ENCODE peak calls at places on chromosomes 2 and 18, in six cellular contexts. F, G, Q, W, P and R are unnamed samples. For H3K9me3, the result is how much of the 10 kb centered on the place peaks cover.

GRCh38 chr2:164933751-164934189 is 21.6 kb downstream of the SLC38A11 start:
- DNase-seq in W (no peak), G (no peak), Q (no peak), P (no peak), F (no peak), R (no peak)

GRCh38 chr2:52416340-52416739 is 1351.3 kb upstream of the CHAC2 start:
- DNase-seq in P (no peak), F (no peak), Q (no peak), G (no peak), W (peak), R (no peak)

GRCh38 chr2:197866449-197866848 is 62.1 kb downstream of the PLCL1 start:
- DNase-seq in G (no peak), F (no peak), W (no peak), Q (no peak), P (no peak), R (no peak)

GRCh38 chr18:63161728-63162195 is 157.8 kb downstream of the BCL2 start:
- DNase-seq in P (peak), F (peak), G (peak), W (peak), Q (peak), R (peak)

GRCh38 chr2:40113272-40113671 is 334.2 kb upstream of the THUMPD2 start:
- DNase-seq in P (no peak), Q (no peak), W (peak), G (no peak), F (no peak), R (no peak)

GRCh38 chr2:129444417-129445150 is 534.9 kb upstream of the RAB6C start:
- DNase-seq in Q (no peak), P (no peak), G (no peak), W (no peak), F (no peak), R (no peak)

GRCh38 chr2:97774425-97774824 is 61.0 kb downstream of the ZAP70 start:
- DNase-seq in W (no peak), F (no peak), P (no peak), G (no peak), Q (no peak), R (no peak)

GRCh38 chr2:151183072-151183580 is 78.5 kb downstream of the RBM43 start:
- DNase-seq in F (no peak), G (no peak), Q (no peak), W (no peak), P (no peak), R (no peak)

GRCh38 chr2:70069049-70069448 is 18.2 kb upstream of the PCBP1 start:
- DNase-seq in W (no peak), Q (peak), F (peak), G (no peak), P (no peak), R (peak)

GRCh38 chr2:73069855-73070650 is 1.5 kb downstream of the SFXN5 start:
- DNase-seq in F (no peak), W (peak), Q (no peak), P (no peak), G (no peak), R (no peak)

GRCh38 chr2:99066602-99067001 is 74.9 kb upstream of the C2orf15 start:
- DNase-seq in P (no peak), Q (no peak), W (no peak), F (no peak), G (no peak), R (no peak)

GRCh38 chr2:239311132-239312040 is 89.4 kb downstream of the HDAC4 start:
- DNase-seq in Q (no peak), F (no peak), P (no peak), G (peak), W (no peak), R (no peak)

GRCh38 chr2:6186332-6187100 is 494.3 kb downstream of the SOX11 start:
- DNase-seq in W (peak), Q (no peak), G (no peak), P (peak), F (no peak), R (no peak)

GRCh38 chr2:29879456-29879855 is 41.9 kb downstream of the ALK start:
- DNase-seq in Q (no peak), P (no peak), W (no peak), G (no peak), F (no peak), R (no peak)

GRCh38 chr2:101596346-101596745 is 101.2 kb upstream of the MAP4K4 start:
- DNase-seq in Q (no peak), G (no peak), F (no peak), P (no peak), W (no peak), R (no peak)

GRCh38 chr18:48693625-48694262 is 154.9 kb downstream of the CTIF start:
- DNase-seq in Q (no peak), W (peak), G (no peak), P (no peak), F (no peak), R (no peak)

GRCh38 chr18:9608728-9609127 is 5.6 kb downstream of the PPP4R1 start:
- DNase-seq in G (no peak), P (no peak), W (no peak), Q (no peak), F (no peak), R (no peak)

GRCh38 chr2:42095923-42096408 is 48.1 kb downstream of the PKDCC start:
- DNase-seq in F (peak), Q (peak), G (peak), W (peak), P (peak), R (peak)

GRCh38 chr2:17573806-17574175 is 33.3 kb downstream of the VSNL1 start:
- DNase-seq in G (no peak), Q (no peak), F (no peak), P (no peak), W (no peak), R (no peak)

GRCh38 chr2:124325667-124326425 is 300.8 kb downstream of the CNTNAP5 start:
- DNase-seq in Q (no peak), F (no peak), P (no peak), W (no peak), G (no peak), R (no peak)

GRCh38 chr18:49207373-49207772 is 253.1 kb downstream of the DYM start:
- DNase-seq in Q (no peak), W (peak), G (no peak), P (no peak), F (no peak), R (no peak)

DNA sequence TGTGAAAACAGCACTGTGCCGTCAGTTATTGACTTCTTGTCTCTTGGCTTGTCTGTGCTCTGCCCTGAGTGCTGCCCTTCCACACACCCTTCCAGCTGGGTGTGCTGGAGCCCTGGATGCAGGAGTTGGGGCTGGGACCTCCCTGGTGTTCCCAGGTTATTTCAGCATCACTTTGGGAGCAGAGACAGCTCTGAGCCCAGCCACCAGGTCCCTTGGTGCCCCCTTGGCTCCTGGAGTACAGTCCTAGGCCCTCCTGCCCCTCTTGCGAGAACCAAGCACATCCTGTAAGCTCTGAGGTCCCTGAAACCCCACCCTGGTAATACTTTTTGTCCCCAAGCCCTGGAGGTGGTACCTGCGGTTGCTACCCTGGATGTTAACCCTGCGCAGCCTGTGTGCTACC is 24.3 kb downstream of the BOK start:
- DNase-seq in Q (no peak), F (no peak), P (no peak), G (peak), W (no peak), R (no peak)
- H3K9me3 ChIP-seq in Q (under half), F (under half), P (under half), G (under half), W (under half), R (under half)

DNA sequence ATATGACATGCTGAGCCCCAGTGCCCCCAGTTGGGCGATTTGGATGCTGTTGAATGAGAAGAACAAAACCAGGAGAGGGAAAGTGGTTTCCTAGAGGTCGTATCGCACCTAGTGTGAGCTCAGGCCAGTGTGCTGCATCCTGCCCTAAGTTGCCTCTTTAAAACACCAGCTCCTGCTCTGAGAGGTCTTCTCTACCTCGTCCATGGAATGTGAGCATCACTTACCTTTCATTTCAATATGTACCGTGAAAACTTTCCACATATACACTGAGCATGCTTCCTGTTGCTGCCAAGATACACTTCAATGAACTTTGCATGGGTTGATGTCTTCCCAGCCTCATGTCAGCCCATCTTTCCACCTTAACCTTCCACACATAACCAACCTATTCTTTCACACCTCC is 55.6 kb downstream of the MYT1L start:
- DNase-seq in G (no peak), Q (no peak), W (no peak), P (no peak), F (no peak), R (no peak)
- H3K9me3 ChIP-seq in G (under half), Q (under half), W (under half), P (under half), F (under half), R (under half)

DNA sequence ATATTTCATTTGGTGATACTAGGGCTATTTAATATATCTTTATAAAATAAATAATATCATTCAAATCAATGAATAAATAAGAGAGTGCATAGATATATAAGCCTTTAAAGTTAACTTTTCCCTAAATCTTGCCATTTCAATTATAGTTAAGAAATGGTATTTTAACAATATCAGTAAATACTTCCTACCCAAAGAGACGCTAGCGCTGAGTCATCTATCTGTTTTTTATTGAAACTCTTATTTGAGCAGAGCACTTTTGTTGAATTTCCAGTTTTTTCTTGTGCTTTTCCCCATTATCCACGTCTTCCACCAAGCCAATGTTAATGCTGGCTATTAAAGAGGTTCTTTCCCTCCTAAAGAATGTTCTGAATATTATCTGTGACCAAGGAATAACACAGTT is 639.3 kb downstream of the DSC3 start:
- DNase-seq in W (no peak), F (no peak), G (no peak), Q (no peak), P (no peak), R (no peak)
- H3K9me3 ChIP-seq in W (under half), F (under half), G (under half), Q (under half), P (under half), R (under half)

GRCh38 chr2:77831068-77831467 is 308.9 kb upstream of the LRRTM4 start:
- DNase-seq in Q (no peak), W (no peak), G (no peak), F (no peak), P (no peak), R (no peak)

GRCh38 chr2:77834360-77835002 is 312.3 kb upstream of the LRRTM4 start:
- DNase-seq in F (no peak), P (no peak), Q (no peak), G (no peak), W (no peak), R (no peak)

GRCh38 chr2:77831878-77832277 is 309.7 kb upstream of the LRRTM4 start:
- DNase-seq in G (no peak), W (no peak), Q (no peak), P (no peak), F (no peak), R (no peak)

DNA sequence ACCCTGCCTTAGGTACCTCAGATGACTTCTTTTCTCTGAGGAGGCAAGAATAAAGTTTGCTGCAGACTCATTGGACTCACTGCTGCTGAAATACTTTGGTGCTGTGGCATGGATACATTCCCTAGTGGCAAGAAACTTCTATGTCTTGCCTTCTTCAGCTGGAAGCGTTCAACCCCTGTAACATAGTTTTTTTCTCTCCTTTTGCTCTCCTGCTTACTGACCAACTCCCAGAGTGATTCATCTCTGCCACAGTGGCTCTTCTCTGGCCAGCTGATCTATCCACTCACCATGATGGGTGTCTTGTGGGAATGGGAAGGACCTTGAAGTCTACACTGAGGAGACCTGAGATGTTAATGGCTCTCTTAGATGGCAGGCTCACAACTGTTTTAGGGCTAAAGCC is 309.3 kb upstream of the LRRTM4 start:
- DNase-seq in G (no peak), W (no peak), F (no peak), P (no peak), Q (no peak), R (no peak)
- H3K9me3 ChIP-seq in G (under half), W (under half), F (under half), P (under half), Q (under half), R (under half)

DNA sequence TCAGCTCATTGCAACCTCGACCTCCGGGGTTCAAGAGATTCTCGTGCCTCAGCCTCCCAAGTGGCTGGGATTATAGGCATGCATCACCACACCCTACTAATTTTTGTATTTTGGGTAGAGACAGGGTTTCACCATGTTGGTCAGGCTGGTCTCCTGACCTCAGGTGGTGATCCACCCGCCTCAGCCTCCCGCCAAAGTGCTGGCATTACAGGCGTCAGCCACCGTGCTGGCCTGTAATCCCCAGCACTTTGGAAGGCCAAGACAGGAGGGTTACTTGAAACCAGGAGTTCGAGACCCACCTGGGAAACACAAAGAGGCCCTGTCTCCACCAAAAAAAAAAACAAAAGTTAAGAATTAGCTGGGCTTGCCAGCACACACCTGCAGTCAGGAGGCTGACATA is 18.5 kb downstream of the USP34 start:
- DNase-seq in W (no peak), P (no peak), F (no peak), G (no peak), Q (no peak), R (no peak)
- H3K9me3 ChIP-seq in W (under half), P (under half), F (under half), G (under half), Q (under half), R (under half)

DNA sequence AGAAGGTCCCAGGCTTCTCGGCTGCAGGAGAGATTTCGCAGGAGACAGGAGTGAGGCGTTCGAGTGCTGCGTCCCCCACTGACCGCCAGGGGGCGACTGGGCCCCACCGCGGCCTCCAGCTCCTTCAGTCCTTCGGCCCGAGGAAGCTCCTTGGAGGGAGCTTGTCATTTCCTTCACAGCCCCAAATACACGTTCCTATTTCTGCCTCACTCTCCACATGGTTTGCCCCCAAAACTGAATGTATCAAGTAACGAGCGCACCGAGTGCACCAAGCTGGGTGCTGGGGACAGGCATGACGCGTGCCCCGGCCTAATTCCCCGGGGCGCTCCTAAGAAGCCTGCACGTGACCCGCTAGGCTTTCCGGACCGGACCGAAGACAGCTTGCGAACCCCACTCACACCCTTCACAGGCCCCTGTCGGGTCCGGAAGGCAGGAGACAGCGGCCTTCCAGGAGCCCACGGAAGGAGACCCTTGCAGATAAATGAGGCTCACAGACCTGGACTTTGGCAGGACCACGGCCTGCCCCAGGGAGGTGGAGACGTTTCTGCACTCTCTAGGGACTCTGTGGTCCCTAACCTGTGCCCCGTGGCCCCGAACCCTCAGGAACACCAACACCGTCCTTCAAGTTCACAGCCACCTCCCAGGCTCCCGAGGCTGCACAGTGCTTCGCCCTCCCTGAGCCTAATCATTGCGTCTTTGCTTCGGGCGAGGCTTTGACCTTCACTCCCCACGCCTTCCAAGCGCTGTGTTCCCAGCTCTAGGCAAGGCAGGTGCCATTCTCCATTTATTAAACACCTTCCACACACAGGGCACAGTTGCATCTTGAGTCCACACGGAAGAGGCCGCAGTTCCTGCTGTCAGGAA is 13.0 kb upstream of the FAHD2A start:
- DNase-seq in F (no peak), P (peak), W (peak), Q (no peak), G (no peak), R (peak)
- H3K9me3 ChIP-seq in F (under half), P (under half), W (under half), Q (under half), G (under half), R (under half)

DNA sequence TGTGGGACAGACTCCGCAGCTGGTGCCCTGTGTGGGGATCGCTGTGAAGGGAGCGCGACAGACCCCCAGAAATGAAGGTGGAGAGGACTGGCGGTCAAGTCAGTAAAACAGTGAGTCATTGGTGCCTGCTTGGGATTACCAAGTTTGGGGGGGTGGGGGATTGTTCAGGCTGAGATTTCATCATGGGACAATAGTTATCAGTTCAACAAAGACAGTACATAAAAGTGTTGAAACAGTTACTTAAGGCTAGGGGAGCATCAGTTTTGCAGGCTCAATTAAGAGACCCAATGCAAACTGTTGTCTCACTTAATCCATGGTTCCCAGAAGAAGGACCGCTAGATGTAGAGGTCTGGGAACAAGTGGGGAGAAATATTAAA is 42.4 kb upstream of the PDK1 start:
- DNase-seq in W (no peak), F (no peak), Q (no peak), P (no peak), G (no peak), R (no peak)
- H3K9me3 ChIP-seq in W (under half), F (under half), Q (under half), P (under half), G (under half), R (under half)

GRCh38 chr18:8413751-8414150 is 195.5 kb upstream of the RAB12 start:
- DNase-seq in P (no peak), F (no peak), Q (no peak), W (no peak), G (no peak), R (no peak)
- H3K9me3 ChIP-seq in P (under half), F (under half), Q (under half), W (under half), G (under half), R (under half)